ENCODE peak calls at places on chromosomes 2 and 18, in four cellular contexts. F, P, L and M are unnamed samples.

GRCh38 chr2:190791347-190791982 is 89.2 kb upstream of the GLS start:
- DNase-seq in P (peak), F (no peak), L (no peak), M (peak)

GRCh38 chr2:54704688-54705605 is 18.5 kb upstream of the EML6 start:
- DNase-seq in P (peak), F (no peak), L (no peak), M (peak)

GRCh38 chr2:55156326-55156725 is 75.8 kb downstream of the CLHC1 start:
- DNase-seq in P (no peak), L (no peak), F (no peak), M (no peak)

GRCh38 chr2:170535552-170535951 is 179.6 kb upstream of the SP5 start:
- DNase-seq in F (no peak), P (no peak), L (no peak), M (no peak)

GRCh38 chr18:76558881-76559667 is 64.0 kb upstream of the ZNF516 start:
- DNase-seq in F (no peak), L (no peak), P (no peak), M (no peak)

GRCh38 chr18:21342372-21342771 is 100.3 kb downstream of the GREB1L start:
- DNase-seq in L (no peak), P (no peak), F (no peak), M (no peak)

GRCh38 chr2:133498615-133499585 is 69.4 kb downstream of the NCKAP5 start:
- DNase-seq in L (no peak), F (no peak), P (no peak), M (no peak)

GRCh38 chr18:500556-501405 is at the start of gene COLEC12:
- DNase-seq in L (peak), P (no peak), F (no peak), M (peak)

GRCh38 chr18:80161781-80162417 is 52.8 kb downstream of the ADNP2 start:
- DNase-seq in F (no peak), P (no peak), L (no peak), M (no peak)

GRCh38 chr2:58131191-58132011 is 84.8 kb downstream of the VRK2 start:
- DNase-seq in L (no peak), F (no peak), P (peak), M (peak)